ENCODE peak calls at places on chromosomes 12 and 14, in nine cellular contexts. E, R, L, K, O, X, A, D and C are unnamed samples.

GRCh38 chr14:66483322-66483721 is 2.8 kb upstream of the CCDC196 start:
- DNase-seq in E (no peak), R (no peak), L (no peak), K (no peak), O (no peak), X (peak; percentile 8), A (no peak), D (no peak), C (no peak)

GRCh38 chr12:23066095-23066494 is 441.1 kb downstream of the ETNK1 start:
- DNase-seq in E (no peak), R (no peak), L (no peak), K (no peak), O (no peak), X (no peak), A (no peak), D (peak; percentile 73), C (no peak)

GRCh38 chr12:121139301-121139700 is 6.6 kb downstream of the P2RX7 start:
- DNase-seq in E (no peak), R (no peak), L (no peak), K (no peak), O (no peak), X (no peak), A (no peak), D (no peak), C (no peak)

GRCh38 chr12:2633825-2634200 is 161.0 kb upstream of the FKBP4 start:
- DNase-seq in E (peak; percentile 25), R (no peak), L (no peak), K (no peak), O (no peak), X (no peak), A (no peak), D (no peak), C (no peak)

GRCh38 chr14:88667555-88668273 is 104.9 kb downstream of the ZC3H14 start:
- DNase-seq in E (no peak), R (peak; percentile 84), L (peak; percentile 43), K (peak; percentile 59), O (peak; percentile 52), X (peak; percentile 45), A (peak; percentile 59), D (peak; percentile 71), C (peak; percentile 90)

GRCh38 chr12:31003861-31004640 is 69.6 kb upstream of the DDX11 start:
- DNase-seq in E (peak; percentile 60), R (no peak), L (no peak), K (no peak), O (no peak), X (no peak), A (no peak), D (no peak), C (no peak)

GRCh38 chr14:106436310-106436905 is 910.0 kb downstream of the TMEM121 start:
- DNase-seq in E (no peak), R (no peak), L (no peak), K (peak; percentile 43), O (peak; percentile 51), X (no peak), A (peak; percentile 76), D (no peak), C (no peak)

GRCh38 chr12:96196781-96197180 is 2.6 kb downstream of the ELK3 start:
- DNase-seq in E (no peak), R (no peak), L (no peak), K (no peak), O (no peak), X (no peak), A (no peak), D (peak; percentile 54), C (peak; percentile 41)

GRCh38 chr14:101554991-101555668 is 6.2 kb upstream of the DIO3 start:
- DNase-seq in E (no peak), R (no peak), L (no peak), K (peak; percentile 75), O (no peak), X (no peak), A (no peak), D (no peak), C (no peak)

GRCh38 chr12:106415134-106415533 is 57.6 kb downstream of the POLR3B start:
- DNase-seq in E (no peak), R (no peak), L (no peak), K (no peak), O (no peak), X (no peak), A (no peak), D (peak; percentile 87), C (no peak)

GRCh38 chr12:13173537-13173936 is 23.0 kb upstream of the EMP1 start:
- DNase-seq in E (peak; percentile 83), R (no peak), L (no peak), K (no peak), O (peak; percentile 67), X (peak; percentile 79), A (peak; percentile 56), D (peak; percentile 97), C (peak; percentile 93)

GRCh38 chr14:46951103-46951502 is 299.5 kb upstream of the RPL10L start:
- DNase-seq in E (no peak), R (no peak), L (no peak), K (no peak), O (no peak), X (no peak), A (no peak), D (no peak), C (no peak)

GRCh38 chr12:116142936-116143882 is 134.3 kb downstream of the MED13L start:
- DNase-seq in E (no peak), R (no peak), L (no peak), K (no peak), O (no peak), X (no peak), A (no peak), D (peak; percentile 93), C (no peak)

GRCh38 chr14:94548999-94549985 is 11.9 kb upstream of the SERPINA4 start:
- DNase-seq in E (peak; percentile 87), R (peak; percentile 74), L (peak; percentile 35), K (peak; percentile 58), O (peak; percentile 21), X (peak; percentile 68), A (peak; percentile 88), D (peak; percentile 25), C (peak; percentile 83)

GRCh38 chr12:96054262-96054645 is 18.9 kb upstream of the LTA4H start:
- DNase-seq in E (no peak), R (no peak), L (no peak), K (no peak), O (no peak), X (no peak), A (no peak), D (no peak), C (no peak)

GRCh38 chr14:35992816-35993511 is 166.8 kb downstream of the BRMS1L start:
- DNase-seq in E (no peak), R (peak; percentile 14), L (no peak), K (no peak), O (no peak), X (no peak), A (no peak), D (no peak), C (no peak)
- H3K4me1 ChIP-seq in E (no peaks in the 10 kb centered on the region), R (no peaks in the 10 kb centered on the region), L (peaks cover 1% of the 10 kb centered on the region), K (peaks cover 6% of the 10 kb centered on the region), O (no peaks in the 10 kb centered on the region), X (no peaks in the 10 kb centered on the region), A (no peaks in the 10 kb centered on the region), D (no peaks in the 10 kb centered on the region), C (no peaks in the 10 kb centered on the region)

GRCh38 chr12:132557291-132557968 is 53.0 kb downstream of the LRCOL1 start:
- DNase-seq in E (no peak), R (no peak), L (no peak), K (no peak), O (no peak), X (no peak), A (no peak), D (no peak), C (no peak)
- H3K4me1 ChIP-seq in E (no peaks in the 10 kb centered on the region), R (no peaks in the 10 kb centered on the region), L (peaks cover 6% of the 10 kb centered on the region), K (no peaks in the 10 kb centered on the region), O (no peaks in the 10 kb centered on the region), X (peaks cover 30% of the 10 kb centered on the region), A (peaks cover 14% of the 10 kb centered on the region), D (no peaks in the 10 kb centered on the region), C (no peaks in the 10 kb centered on the region)

GRCh38 chr12:104457746-104458644 is 1.2 kb downstream of the CHST11 start:
- DNase-seq in E (peak; percentile 80), R (peak; percentile 53), L (no peak), K (peak; percentile 35), O (peak; percentile 60), X (no peak), A (peak; percentile 40), D (peak; percentile 32), C (peak; percentile 57)

GRCh38 chr12:104460041-104460757 is 3.5 kb downstream of the CHST11 start:
- DNase-seq in E (no peak), R (no peak), L (no peak), K (no peak), O (no peak), X (no peak), A (no peak), D (no peak), C (no peak)

GRCh38 chr12:104456950-104457745 is 400 bp downstream of the CHST11 start:
- DNase-seq in E (peak; percentile 86), R (peak; percentile 77), L (no peak), K (peak; percentile 54), O (peak; percentile 67), X (peak; percentile 80), A (peak; percentile 90), D (peak; percentile 76), C (peak; percentile 80)

GRCh38 chr12:104459556-104459909 is 2.8 kb downstream of the CHST11 start:
- DNase-seq in E (no peak), R (no peak), L (no peak), K (no peak), O (no peak), X (no peak), A (no peak), D (no peak), C (peak; percentile 12)

GRCh38 chr12:104458645-104459555 is 2.2 kb downstream of the CHST11 start:
- DNase-seq in E (peak; percentile 78), R (peak; percentile 42), L (no peak), K (no peak), O (peak; percentile 81), X (peak; percentile 20), A (peak; percentile 56), D (peak; percentile 52), C (peak; percentile 45)
- H3K4me1 ChIP-seq in E (no peaks in the 10 kb centered on the region), R (peaks cover 25% of the 10 kb centered on the region), L (no peaks in the 10 kb centered on the region), K (peaks cover 4% of the 10 kb centered on the region), O (peaks cover 39% of the 10 kb centered on the region), X (peaks cover 45% of the 10 kb centered on the region), A (peaks cover 5% of the 10 kb centered on the region), D (peaks cover 11% of the 10 kb centered on the region), C (peaks cover 45% of the 10 kb centered on the region)

DNA sequence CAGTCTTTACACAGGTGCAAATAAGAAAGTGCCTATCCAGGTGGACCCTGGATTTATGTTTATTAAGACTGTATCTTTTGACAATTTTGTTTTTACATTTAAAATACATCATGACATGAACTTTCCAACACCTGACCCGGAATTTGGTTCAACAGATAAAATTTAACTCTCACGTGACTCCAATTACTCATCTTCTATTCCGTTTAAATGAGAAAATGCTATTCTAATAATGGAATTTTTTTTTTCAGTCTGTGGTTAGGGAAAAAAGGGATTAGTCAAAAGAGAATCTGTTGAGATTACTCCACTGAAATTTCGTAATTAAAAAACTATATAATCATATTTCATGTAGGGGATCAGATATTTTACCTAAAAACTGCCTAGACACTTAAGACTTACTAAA is 11.1 kb downstream of the VPS37B start:
- DNase-seq in E (no peak), R (no peak), L (no peak), K (no peak), O (no peak), X (no peak), A (no peak), D (no peak), C (no peak)
- H3K4me1 ChIP-seq in E (no peaks in the 10 kb centered on the region), R (peaks cover 27% of the 10 kb centered on the region), L (peaks cover 7% of the 10 kb centered on the region), K (peaks cover 38% of the 10 kb centered on the region), O (peaks cover 68% of the 10 kb centered on the region), X (peaks cover 96% of the 10 kb centered on the region), A (peaks cover 39% of the 10 kb centered on the region), D (peaks cover 29% of the 10 kb centered on the region), C (peaks cover 27% of the 10 kb centered on the region)